ENCODE peak calls at places on chromosome 7, in nine cellular contexts. P, I, D, Y, H, W, T, X and E are unnamed samples. For H3K27me3, the result is how much of the 10 kb centered on the place peaks cover.

GRCh38 chr7:44073664-44074348 is 8.4 kb upstream of the PGAM2 start:
- DNase-seq in I (peak), W (no peak), H (no peak), D (no peak), Y (no peak), T (peak), X (peak), P (no peak), E (peak)

GRCh38 chr7:45642044-45642443 is 67.9 kb downstream of the ADCY1 start:
- DNase-seq in W (no peak), Y (no peak), P (no peak), X (no peak), I (no peak), T (peak), H (no peak), D (no peak), E (no peak)

GRCh38 chr7:51246258-51247245 is 70.1 kb downstream of the COBL start:
- DNase-seq in D (no peak), T (no peak), X (no peak), I (no peak), H (no peak), P (no peak), Y (no peak), W (no peak), E (no peak)

GRCh38 chr7:134048166-134048565 is 79.0 kb upstream of the LRGUK start:
- DNase-seq in P (no peak), X (no peak), T (no peak), I (no peak), Y (no peak), W (no peak), H (no peak), D (no peak), E (no peak)

GRCh38 chr7:123847868-123848267 is 2.9 kb downstream of the HYAL4 start:
- DNase-seq in W (no peak), Y (no peak), I (no peak), H (no peak), X (no peak), P (no peak), D (no peak), T (no peak), E (no peak)

GRCh38 chr7:98493379-98493778 is 92.5 kb upstream of the BAIAP2L1 start:
- DNase-seq in H (no peak), Y (no peak), X (no peak), I (no peak), T (no peak), D (no peak), P (no peak), W (no peak), E (no peak)

GRCh38 chr7:15571303-15571878 is 9.6 kb upstream of the AGMO start:
- DNase-seq in T (no peak), Y (peak), W (no peak), H (no peak), P (no peak), I (no peak), D (no peak), X (no peak), E (no peak)

GRCh38 chr7:111743244-111743852 is 181.1 kb upstream of the IMMP2L start:
- DNase-seq in I (no peak), H (no peak), T (no peak), X (no peak), D (no peak), W (no peak), P (no peak), Y (no peak), E (no peak)

GRCh38 chr7:110531186-110531585 is 559.7 kb upstream of the LRRN3 start:
- DNase-seq in D (no peak), Y (no peak), X (no peak), T (no peak), W (no peak), I (no peak), H (no peak), P (no peak), E (no peak)

GRCh38 chr7:833601-834258 is 1.5 kb downstream of the SUN1 start:
- DNase-seq in W (no peak), H (no peak), X (no peak), D (no peak), P (no peak), T (no peak), I (no peak), Y (no peak), E (no peak)

GRCh38 chr7:32905175-32905662 is 13.7 kb upstream of the KBTBD2 start:
- DNase-seq in W (no peak), D (peak), I (peak), T (peak), X (no peak), Y (peak), H (peak), P (no peak), E (no peak)

GRCh38 chr7:83475403-83475802 is 173.5 kb downstream of the SEMA3E start:
- DNase-seq in P (no peak), I (no peak), W (no peak), D (no peak), H (no peak), Y (no peak), X (no peak), T (no peak), E (no peak)

GRCh38 chr7:34135924-34136323 is 230.6 kb downstream of the BMPER start:
- DNase-seq in H (no peak), I (no peak), X (no peak), T (no peak), W (no peak), P (no peak), D (no peak), Y (no peak), E (no peak)

GRCh38 chr7:64887756-64888508 is 15.1 kb upstream of the ZNF273 start:
- DNase-seq in W (no peak), P (no peak), Y (no peak), T (peak), I (no peak), H (no peak), D (peak), X (peak), E (no peak)

GRCh38 chr7:136869991-136870798 is 1.7 kb downstream of the CHRM2 start:
- DNase-seq in X (no peak), I (no peak), Y (peak), H (no peak), T (no peak), P (no peak), D (no peak), W (no peak), E (no peak)

GRCh38 chr7:42145539-42145938 is 91.5 kb downstream of the GLI3 start:
- DNase-seq in I (no peak), W (no peak), X (no peak), P (no peak), H (no peak), D (no peak), T (no peak), Y (no peak), E (no peak)
- H3K27me3 ChIP-seq in I (under half), W (under half), X (under half), P (under half), H (under half), D (under half), T (under half), Y (under half), E (under half)

GRCh38 chr7:30761214-30762156 is 9.6 kb downstream of the INMT start:
- DNase-seq in H (no peak), X (no peak), P (no peak), W (no peak), D (no peak), Y (no peak), I (no peak), T (no peak), E (no peak)
- H3K27me3 ChIP-seq in H (under half), X (under half), P (under half), W (under half), D (under half), Y (under half), I (under half), T (under half), E (under half)

GRCh38 chr7:2148814-2149213 is 83.9 kb downstream of the MAD1L1 start:
- DNase-seq in W (no peak), Y (no peak), P (no peak), D (no peak), T (no peak), X (no peak), H (no peak), I (no peak), E (no peak)

GRCh38 chr7:2150445-2150815 is 82.3 kb downstream of the MAD1L1 start:
- DNase-seq in P (no peak), H (no peak), T (no peak), Y (no peak), I (no peak), D (no peak), X (no peak), W (no peak), E (no peak)

GRCh38 chr7:2148189-2148588 is 84.6 kb downstream of the MAD1L1 start:
- DNase-seq in D (no peak), Y (no peak), T (no peak), I (no peak), P (no peak), X (no peak), W (no peak), H (no peak), E (no peak)

GRCh38 chr7:2151235-2151634 is 81.5 kb downstream of the MAD1L1 start:
- DNase-seq in X (no peak), I (no peak), Y (no peak), H (no peak), D (no peak), P (no peak), W (no peak), T (no peak), E (no peak)

DNA sequence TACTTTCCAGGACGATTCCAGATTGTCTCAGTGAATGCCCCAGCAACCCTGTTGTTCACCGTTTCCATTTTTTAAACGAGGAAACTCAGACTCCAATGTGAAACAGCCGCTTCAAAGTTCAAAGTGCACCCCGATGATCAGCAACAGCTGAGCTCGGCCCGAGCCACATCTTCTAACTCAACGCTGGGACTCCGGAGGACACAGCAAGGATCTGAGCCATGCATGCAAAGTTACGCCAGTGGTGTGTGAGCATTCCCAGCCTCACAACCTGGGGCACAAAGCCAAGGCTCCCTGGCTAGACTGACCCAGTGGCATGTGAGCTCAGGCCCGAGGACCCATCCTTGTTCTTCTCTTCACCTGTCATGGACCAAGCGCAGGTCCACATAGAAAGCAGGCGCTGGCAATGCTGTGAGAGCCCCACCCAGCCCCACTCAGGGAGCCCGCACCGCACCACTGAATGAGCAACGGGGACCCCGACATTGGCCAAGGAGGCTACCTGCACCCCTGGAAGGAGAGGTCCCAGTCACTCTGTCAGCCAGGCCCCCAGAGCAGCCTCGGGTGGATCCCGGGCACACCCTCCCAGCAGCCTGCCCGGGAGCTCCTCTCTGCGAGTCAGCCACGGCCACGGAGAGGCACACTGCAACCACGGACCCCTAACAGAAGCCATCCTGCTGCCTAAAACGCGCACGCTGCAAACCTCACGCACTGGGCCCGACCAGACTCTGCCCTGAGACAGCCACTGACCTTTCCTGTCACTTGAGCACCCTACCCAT is 82.9 kb downstream of the MAD1L1 start:
- DNase-seq in W (no peak), D (no peak), P (no peak), T (no peak), H (no peak), X (no peak), I (no peak), Y (no peak), E (no peak)
- H3K27me3 ChIP-seq in W (under half), D (under half), P (under half), T (under half), H (under half), X (under half), I (under half), Y (under half), E (under half)

GRCh38 chr7:20786421-20786778 is 286 bp downstream of the SP8 start:
- DNase-seq in I (no peak), T (no peak), W (no peak), X (no peak), P (no peak), Y (no peak), D (no peak), H (no peak), E (no peak)

GRCh38 chr7:20784311-20785210 is 2.1 kb downstream of the SP8 start:
- DNase-seq in P (no peak), Y (no peak), H (no peak), D (no peak), W (peak), X (no peak), T (no peak), I (no peak), E (no peak)

GRCh38 chr7:20786049-20786412 is 655 bp downstream of the SP8 start:
- DNase-seq in X (no peak), D (no peak), H (no peak), T (no peak), Y (no peak), I (no peak), P (no peak), W (no peak), E (no peak)

GRCh38 chr7:20786779-20787651 is at the start of gene SP8:
- DNase-seq in P (no peak), W (no peak), D (no peak), X (no peak), I (no peak), H (no peak), T (no peak), Y (no peak), E (no peak)

DNA sequence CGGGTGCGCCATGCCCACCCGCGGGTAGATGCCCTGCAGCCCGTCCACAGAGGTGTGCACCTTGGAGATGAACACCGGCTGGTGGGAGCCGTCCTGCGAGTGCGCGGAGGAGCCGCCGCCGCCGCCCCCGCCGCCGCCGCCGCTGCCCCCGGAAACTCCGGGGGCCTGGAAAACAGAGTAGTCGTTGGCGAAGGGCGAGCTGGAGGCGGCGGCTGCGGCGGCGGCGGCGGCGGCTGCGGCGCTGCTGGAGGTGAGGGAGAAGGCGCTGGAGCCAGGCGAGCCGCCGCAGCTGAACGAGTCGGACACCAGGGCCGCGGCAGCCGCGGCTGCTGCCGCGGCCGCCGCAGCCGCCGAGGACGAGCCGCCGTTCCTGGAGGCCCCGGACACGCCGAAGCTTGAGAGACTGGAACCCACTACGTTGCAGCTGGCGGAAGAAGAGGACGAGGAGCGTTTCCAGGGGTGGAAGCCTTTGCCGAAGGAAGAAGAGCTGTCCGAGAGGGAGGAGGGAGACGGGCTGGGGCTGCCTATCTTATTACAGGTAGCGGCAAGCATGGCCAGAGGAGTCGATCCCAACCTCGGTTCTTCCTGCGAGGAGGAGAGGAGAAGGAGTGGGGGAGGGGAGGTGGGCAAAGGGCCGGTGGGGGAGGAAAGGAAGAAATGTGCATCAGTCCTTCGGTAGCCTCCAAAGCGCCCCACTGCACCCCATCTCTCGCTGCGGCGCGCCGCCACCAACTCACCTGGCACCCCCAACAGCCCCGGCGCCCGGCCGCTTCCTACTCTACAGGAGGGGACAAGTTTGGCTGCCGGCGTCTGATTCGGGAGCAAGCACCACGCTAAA is 1.3 kb downstream of the SP8 start:
- DNase-seq in P (no peak), W (no peak), X (no peak), Y (no peak), I (no peak), D (no peak), H (no peak), T (no peak), E (no peak)
- H3K27me3 ChIP-seq in P (half or more), W (half or more), X (half or more), Y (under half), I (half or more), D (under half), H (half or more), T (under half), E (half or more)

GRCh38 chr7:129784437-129784782 is 168.3 kb downstream of the UBE2H start:
- DNase-seq in W (no peak), X (no peak), Y (no peak), P (no peak), T (no peak), H (no peak), I (no peak), D (no peak), E (no peak)
- H3K27me3 ChIP-seq in W (half or more), X (half or more), Y (half or more), P (half or more), T (half or more), H (under half), I (half or more), D (under half), E (under half)